ENCODE peak calls at places on chromosomes 7 and 10, in six cellular contexts. M, W, O, A, F and E are unnamed samples.
A peak's percentile ranks its signal among the peaks of the same experiment; 100 is the strongest.

GRCh38 chr10:129815898-129816665 is 148.0 kb downstream of the EBF3 start:
- DNase-seq in M (no peak), W (no peak), O (no peak), A (no peak), F (no peak), E (no peak)

GRCh38 chr7:20834656-20835055 is 48.0 kb upstream of the SP8 start:
- DNase-seq in M (no peak), W (no peak), O (peak; percentile 44), A (peak; percentile 11), F (no peak), E (no peak)

GRCh38 chr10:102610499-102610898 is 33.8 kb upstream of the TRIM8 start:
- DNase-seq in M (no peak), W (no peak), O (no peak), A (no peak), F (no peak), E (peak; percentile 28)

GRCh38 chr10:66167816-66168215 is 758.0 kb upstream of the LRRTM3 start:
- DNase-seq in M (peak; percentile 42), W (peak; percentile 61), O (no peak), A (no peak), F (no peak), E (no peak)

GRCh38 chr7:5282464-5283316 is at the start of gene SLC29A4:
- DNase-seq in M (no peak), W (peak; percentile 46), O (no peak), A (peak; percentile 62), F (no peak), E (no peak)

GRCh38 chr10:20254078-20254477 is 437.8 kb downstream of the PLXDC2 start:
- DNase-seq in M (no peak), W (peak; percentile 42), O (no peak), A (no peak), F (no peak), E (no peak)

GRCh38 chr7:91465595-91466061 is 201.4 kb downstream of the FZD1 start:
- DNase-seq in M (no peak), W (peak; percentile 24), O (no peak), A (no peak), F (no peak), E (peak; percentile 93)

GRCh38 chr7:54542920-54543539 is 855 bp downstream of the VSTM2A start:
- DNase-seq in M (peak; percentile 13), W (peak; percentile 2), O (no peak), A (peak; percentile 81), F (no peak), E (peak; percentile 14)

GRCh38 chr7:1638113-1638726 is 31.9 kb upstream of the ELFN1 start:
- DNase-seq in M (no peak), W (no peak), O (no peak), A (peak; percentile 74), F (no peak), E (no peak)

GRCh38 chr7:159007308-159008054 is 137.2 kb downstream of the VIPR2 start:
- DNase-seq in M (no peak), W (no peak), O (no peak), A (no peak), F (no peak), E (no peak)

GRCh38 chr10:125103466-125104377 is 56.6 kb downstream of the CTBP2 start:
- DNase-seq in M (no peak), W (no peak), O (no peak), A (no peak), F (no peak), E (no peak)

GRCh38 chr7:105480931-105481330 is 41.1 kb downstream of the PUS7 start:
- DNase-seq in M (no peak), W (no peak), O (no peak), A (no peak), F (no peak), E (no peak)

GRCh38 chr10:32073676-32074075 is 17.5 kb upstream of the KIF5B start:
- DNase-seq in M (no peak), W (peak; percentile 37), O (no peak), A (no peak), F (no peak), E (no peak)

GRCh38 chr7:51352174-51353145 is 35.9 kb upstream of the COBL start:
- DNase-seq in M (no peak), W (no peak), O (no peak), A (no peak), F (no peak), E (no peak)

GRCh38 chr10:114401195-114401741 is 3.0 kb downstream of the AFAP1L2 start:
- DNase-seq in M (no peak), W (peak; percentile 94), O (no peak), A (no peak), F (no peak), E (no peak)

GRCh38 chr10:63464402-63465292 is 1.1 kb downstream of the JMJD1C start:
- DNase-seq in M (peak; percentile 62), W (peak; percentile 32), O (no peak), A (no peak), F (no peak), E (no peak)

GRCh38 chr10:120336910-120337540 is 120.0 kb upstream of the PLPP4 start:
- DNase-seq in M (peak; percentile 45), W (peak; percentile 10), O (peak; percentile 91), A (peak; percentile 67), F (peak; percentile 49), E (peak; percentile 66)

GRCh38 chr10:59587083-59587755 is 122.4 kb downstream of the SLC16A9 start:
- DNase-seq in M (peak; percentile 89), W (no peak), O (no peak), A (no peak), F (no peak), E (no peak)

GRCh38 chr7:50734246-50734645 is 48.5 kb downstream of the GRB10 start:
- DNase-seq in M (no peak), W (no peak), O (no peak), A (no peak), F (no peak), E (no peak)

GRCh38 chr10:89351402-89352038 is 23.7 kb downstream of the IFIT3 start:
- DNase-seq in M (no peak), W (peak; percentile 57), O (no peak), A (no peak), F (no peak), E (peak; percentile 38)

GRCh38 chr10:126243976-126244375 is 144.3 kb downstream of the ADAM12 start:
- DNase-seq in M (no peak), W (peak; percentile 63), O (no peak), A (no peak), F (no peak), E (no peak)

GRCh38 chr7:155214328-155214986 is 83.2 kb upstream of the INSIG1 start:
- DNase-seq in M (peak; percentile 58), W (peak; percentile 20), O (no peak), A (no peak), F (no peak), E (no peak)

GRCh38 chr10:19788075-19788686 is 28.1 kb upstream of the PLXDC2 start:
- DNase-seq in M (peak; percentile 20), W (peak; percentile 80), O (peak; percentile 76), A (peak; percentile 66), F (peak; percentile 30), E (peak; percentile 40)

GRCh38 chr7:68691261-68692216 is 906.7 kb upstream of the AUTS2 start:
- DNase-seq in M (no peak), W (peak; percentile 30), O (no peak), A (no peak), F (no peak), E (no peak)

GRCh38 chr7:148699772-148700629 is 1.3 kb downstream of the CUL1 start:
- DNase-seq in M (no peak), W (peak; percentile 58), O (peak; percentile 67), A (no peak), F (peak; percentile 42), E (peak; percentile 38)

GRCh38 chr10:75428434-75429158 is 2.8 kb upstream of the LRMDA start:
- DNase-seq in M (peak; percentile 89), W (no peak), O (no peak), A (no peak), F (no peak), E (peak; percentile 49)

GRCh38 chr10:75444781-75445386 is 13.5 kb downstream of the LRMDA start:
- DNase-seq in M (no peak), W (no peak), O (no peak), A (no peak), F (no peak), E (no peak)

GRCh38 chr10:15254808-15255655 is 86.5 kb upstream of the NMT2 start:
- DNase-seq in M (no peak), W (no peak), O (peak; percentile 52), A (no peak), F (no peak), E (no peak)
- H2AFZ ChIP-seq in M (peak overlapping the region; percentile 27), W (no peak overlapping the region), O (no peak overlapping the region), A (no peak overlapping the region), F (no peak overlapping the region), E (no peak overlapping the region)

GRCh38 chr10:71616817-71617654 is 102.5 kb downstream of the C10orf105 start:
- DNase-seq in M (no peak), W (no peak), O (no peak), A (no peak), F (no peak), E (no peak)
- H2AFZ ChIP-seq in M (no peak overlapping the region), W (no peak overlapping the region), O (no peak overlapping the region), A (no peak overlapping the region), F (no peak overlapping the region), E (no peak overlapping the region)

GRCh38 chr10:79285315-79286185 is 61.7 kb upstream of the PPIF start:
- DNase-seq in M (no peak), W (no peak), O (peak; percentile 60), A (no peak), F (peak; percentile 36), E (no peak)
- H2AFZ ChIP-seq in M (no peak overlapping the region), W (no peak overlapping the region), O (no peak overlapping the region), A (no peak overlapping the region), F (peak overlapping the region; percentile 41), E (no peak overlapping the region)

DNA sequence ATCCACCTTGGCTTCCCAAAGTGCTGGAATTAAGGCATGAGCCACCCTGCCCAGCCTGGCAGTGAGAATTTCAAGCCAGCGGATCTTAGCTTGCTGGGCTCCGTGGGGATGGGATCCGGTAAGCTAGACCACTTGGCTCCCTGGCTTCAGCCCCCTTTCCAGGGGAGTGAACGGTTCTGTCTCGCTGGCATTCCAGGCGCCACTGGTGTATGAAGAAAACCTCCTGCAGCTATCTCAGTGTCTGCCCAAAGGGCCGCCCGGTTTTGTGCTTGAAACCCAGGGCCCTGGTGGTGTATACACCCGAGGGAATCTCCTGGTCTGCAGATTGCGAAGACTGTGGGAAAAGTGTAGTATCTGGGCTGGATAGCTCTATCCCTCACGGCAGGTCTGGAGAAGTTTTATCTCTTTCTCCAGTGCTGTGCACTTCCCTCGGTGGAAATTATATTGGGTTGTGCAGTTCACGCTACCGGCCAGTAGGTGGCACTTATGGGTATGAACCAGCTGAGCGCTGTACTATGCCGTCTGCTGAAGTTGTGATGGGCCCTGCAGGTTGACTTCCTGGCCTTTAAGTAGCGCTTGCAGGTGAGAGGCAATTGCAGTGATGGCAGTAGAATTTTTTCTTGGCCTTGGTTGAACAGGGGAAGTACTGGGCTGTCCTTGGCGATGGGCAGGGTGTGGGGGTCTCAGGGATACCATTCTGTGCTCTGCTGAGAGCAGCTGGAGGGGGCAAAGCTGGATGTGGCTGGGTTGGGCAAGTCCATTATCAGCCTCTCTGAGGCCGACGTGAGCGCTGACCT is 138.0 kb upstream of the MTPN start:
- DNase-seq in M (peak; percentile 24), W (peak; percentile 62), O (peak; percentile 93), A (peak; percentile 67), F (peak; percentile 74), E (peak; percentile 39)
- H2AFZ ChIP-seq in M (no peak overlapping the region), W (no peak overlapping the region), O (peak overlapping the region; percentile 30), A (no peak overlapping the region), F (peak overlapping the region; percentile 21), E (no peak overlapping the region)